ENCODE peak calls at places on chromosomes 6 and 20, in ten cellular contexts. T, H, S, J, Y, I, X, C, F and P are unnamed samples.
A peak's percentile ranks its signal among the peaks of the same experiment; 100 is the strongest.

GRCh38 chr6:32083812-32084768 is 25.0 kb downstream of the TNXB start:
- DNase-seq in T (no peak), H (no peak), S (no peak), J (no peak), Y (no peak), I (no peak), X (no peak), C (no peak), F (no peak), P (no peak)

GRCh38 chr6:3294396-3294795 is 35.6 kb downstream of the PSMG4 start:
- DNase-seq in T (no peak), H (no peak), S (peak; percentile 42), J (no peak), Y (no peak), I (no peak), X (no peak), C (no peak), F (no peak), P (peak; percentile 20)

GRCh38 chr6:165668951-165669350 is 5.9 kb upstream of the PDE10A start:
- DNase-seq in T (no peak), H (no peak), S (no peak), J (peak; percentile 70), Y (no peak), I (no peak), X (peak; percentile 57), C (no peak), F (no peak), P (no peak)

GRCh38 chr20:63696311-63696627 is 183 bp upstream of the TNFRSF6B start:
- DNase-seq in T (peak; percentile 39), H (no peak), S (no peak), J (no peak), Y (peak; percentile 46), I (peak; percentile 42), X (no peak), C (no peak), F (no peak), P (no peak)

GRCh38 chr6:165231177-165231576 is 78.2 kb downstream of the C6orf118 start:
- DNase-seq in T (no peak), H (no peak), S (no peak), J (no peak), Y (no peak), I (no peak), X (no peak), C (no peak), F (no peak), P (no peak)

GRCh38 chr6:341914-342831 is 49.4 kb upstream of the IRF4 start:
- DNase-seq in T (no peak), H (no peak), S (peak; percentile 72), J (no peak), Y (no peak), I (no peak), X (no peak), C (no peak), F (no peak), P (no peak)

GRCh38 chr6:90689172-90689571 is 102.3 kb upstream of the MAP3K7 start:
- DNase-seq in T (no peak), H (no peak), S (no peak), J (no peak), Y (no peak), I (no peak), X (no peak), C (no peak), F (no peak), P (no peak)

GRCh38 chr6:44651604-44652003 is 264.1 kb downstream of the CDC5L start:
- DNase-seq in T (no peak), H (no peak), S (no peak), J (no peak), Y (no peak), I (no peak), X (no peak), C (no peak), F (no peak), P (no peak)

GRCh38 chr6:108921547-108922331 is 73.5 kb downstream of the ARMC2 start:
- DNase-seq in T (peak; percentile 40), H (no peak), S (no peak), J (no peak), Y (peak; percentile 94), I (no peak), X (no peak), C (no peak), F (peak; percentile 26), P (no peak)

GRCh38 chr20:57465486-57465885 is 59.5 kb downstream of the CTCFL start:
- DNase-seq in T (no peak), H (no peak), S (peak; percentile 49), J (no peak), Y (no peak), I (no peak), X (no peak), C (no peak), F (no peak), P (no peak)

GRCh38 chr6:72741083-72741482 is 119.2 kb downstream of the KCNQ5 start:
- DNase-seq in T (no peak), H (no peak), S (no peak), J (no peak), Y (no peak), I (no peak), X (no peak), C (no peak), F (no peak), P (no peak)

GRCh38 chr6:2429460-2429859 is 184.1 kb upstream of the GMDS start:
- DNase-seq in T (no peak), H (no peak), S (no peak), J (no peak), Y (no peak), I (no peak), X (no peak), C (no peak), F (no peak), P (no peak)

GRCh38 chr6:30002871-30003270 is 58.2 kb upstream of the POLR1H start:
- DNase-seq in T (no peak), H (no peak), S (no peak), J (no peak), Y (peak; percentile 41), I (peak; percentile 43), X (no peak), C (no peak), F (no peak), P (no peak)

GRCh38 chr6:23532227-23532626 is 593.8 kb upstream of the NRSN1 start:
- DNase-seq in T (no peak), H (no peak), S (no peak), J (no peak), Y (peak; percentile 61), I (no peak), X (no peak), C (no peak), F (no peak), P (no peak)

GRCh38 chr20:22508426-22508825 is 75.9 kb downstream of the FOXA2 start:
- DNase-seq in T (no peak), H (no peak), S (no peak), J (no peak), Y (no peak), I (no peak), X (no peak), C (no peak), F (no peak), P (no peak)

GRCh38 chr6:126537437-126537836 is 197.5 kb downstream of the CENPW start:
- DNase-seq in T (no peak), H (no peak), S (no peak), J (no peak), Y (no peak), I (no peak), X (no peak), C (no peak), F (no peak), P (no peak)

GRCh38 chr6:33975631-33976424 is 170.1 kb downstream of the GRM4 start:
- DNase-seq in T (no peak), H (peak; percentile 41), S (peak; percentile 75), J (no peak), Y (no peak), I (no peak), X (no peak), C (no peak), F (no peak), P (no peak)

GRCh38 chr20:1291191-1291741 is 25.2 kb downstream of the SNPH start:
- DNase-seq in T (no peak), H (no peak), S (peak; percentile 29), J (no peak), Y (peak; percentile 56), I (no peak), X (no peak), C (no peak), F (no peak), P (no peak)